ENCODE peak calls at places on chromosome 7, in eight cellular contexts. One of them, this sample, is unnamed.

GRCh38 chr7:101565601-101566209 is 63.4 kb downstream of the MYL10 start:
- DNase-seq in midbrain: no peak
- DNase-seq in GM12865: no peak
- DNase-seq in NCI-H460: no peak
- DNase-seq in effector memory CD8-positive, alpha-beta T cell: no peak
- DNase-seq in brain microvascular endothelial cell: no peak
- DNase-seq in uterus: peak; percentile 5
- DNase-seq in nephron progenitor cell: no peak
- DNase-seq in this sample: peak; percentile 70

GRCh38 chr7:86431761-86432160 is 211.9 kb upstream of the GRM3 start:
- DNase-seq in midbrain: no peak
- DNase-seq in GM12865: no peak
- DNase-seq in NCI-H460: no peak
- DNase-seq in effector memory CD8-positive, alpha-beta T cell: no peak
- DNase-seq in brain microvascular endothelial cell: no peak
- DNase-seq in uterus: no peak
- DNase-seq in nephron progenitor cell: no peak
- DNase-seq in this sample: no peak

GRCh38 chr7:140571537-140572122 is 69.0 kb downstream of the DENND2A start:
- DNase-seq in midbrain: no peak
- DNase-seq in GM12865: no peak
- DNase-seq in NCI-H460: no peak
- DNase-seq in effector memory CD8-positive, alpha-beta T cell: no peak
- DNase-seq in brain microvascular endothelial cell: no peak
- DNase-seq in uterus: no peak
- DNase-seq in nephron progenitor cell: no peak
- DNase-seq in this sample: no peak

GRCh38 chr7:136957391-136957790 is 88.9 kb downstream of the CHRM2 start:
- DNase-seq in midbrain: no peak
- DNase-seq in GM12865: no peak
- DNase-seq in NCI-H460: no peak
- DNase-seq in effector memory CD8-positive, alpha-beta T cell: no peak
- DNase-seq in brain microvascular endothelial cell: peak; percentile 20
- DNase-seq in uterus: no peak
- DNase-seq in nephron progenitor cell: no peak
- DNase-seq in this sample: no peak

GRCh38 chr7:42461537-42461936 is 224.5 kb upstream of the GLI3 start:
- DNase-seq in midbrain: no peak
- DNase-seq in GM12865: no peak
- DNase-seq in NCI-H460: no peak
- DNase-seq in effector memory CD8-positive, alpha-beta T cell: no peak
- DNase-seq in brain microvascular endothelial cell: no peak
- DNase-seq in uterus: no peak
- DNase-seq in nephron progenitor cell: no peak
- DNase-seq in this sample: no peak

GRCh38 chr7:106752345-106752744 is 91.4 kb upstream of the CCDC71L start:
- DNase-seq in midbrain: no peak
- DNase-seq in GM12865: no peak
- DNase-seq in NCI-H460: no peak
- DNase-seq in effector memory CD8-positive, alpha-beta T cell: no peak
- DNase-seq in brain microvascular endothelial cell: no peak
- DNase-seq in uterus: no peak
- DNase-seq in nephron progenitor cell: no peak
- DNase-seq in this sample: no peak

GRCh38 chr7:115475774-115476407 is 554.0 kb downstream of the MDFIC start:
- DNase-seq in midbrain: no peak
- DNase-seq in GM12865: peak; percentile 33
- DNase-seq in NCI-H460: no peak
- DNase-seq in effector memory CD8-positive, alpha-beta T cell: no peak
- DNase-seq in brain microvascular endothelial cell: no peak
- DNase-seq in uterus: no peak
- DNase-seq in nephron progenitor cell: peak; percentile 13
- DNase-seq in this sample: no peak

GRCh38 chr7:94856643-94857042 is 50.8 kb upstream of the PPP1R9A start:
- DNase-seq in midbrain: no peak
- DNase-seq in GM12865: no peak
- DNase-seq in NCI-H460: no peak
- DNase-seq in effector memory CD8-positive, alpha-beta T cell: no peak
- DNase-seq in brain microvascular endothelial cell: no peak
- DNase-seq in uterus: no peak
- DNase-seq in nephron progenitor cell: no peak
- DNase-seq in this sample: no peak

GRCh38 chr7:351681-352480 is 61.9 kb downstream of the FOXL3 start:
- DNase-seq in midbrain: no peak
- DNase-seq in GM12865: no peak
- DNase-seq in NCI-H460: no peak
- DNase-seq in effector memory CD8-positive, alpha-beta T cell: peak; percentile 17
- DNase-seq in brain microvascular endothelial cell: no peak
- DNase-seq in uterus: no peak
- DNase-seq in nephron progenitor cell: no peak
- DNase-seq in this sample: no peak

GRCh38 chr7:107564553-107565298 is 955 bp downstream of the DUS4L start:
- DNase-seq in midbrain: no peak
- DNase-seq in GM12865: no peak
- DNase-seq in NCI-H460: peak; percentile 21
- DNase-seq in effector memory CD8-positive, alpha-beta T cell: no peak
- DNase-seq in brain microvascular endothelial cell: peak; percentile 18
- DNase-seq in uterus: no peak
- DNase-seq in nephron progenitor cell: no peak
- DNase-seq in this sample: no peak

GRCh38 chr7:100827330-100828226 is at the start of gene EPHB4:
- DNase-seq in midbrain: no peak
- DNase-seq in GM12865: no peak
- DNase-seq in NCI-H460: peak; percentile 73
- DNase-seq in effector memory CD8-positive, alpha-beta T cell: no peak
- DNase-seq in brain microvascular endothelial cell: peak; percentile 65
- DNase-seq in uterus: peak; percentile 95
- DNase-seq in nephron progenitor cell: peak; percentile 91
- DNase-seq in this sample: peak; percentile 58

GRCh38 chr7:149471289-149471953 is 10.6 kb upstream of the ZNF777 start:
- DNase-seq in midbrain: no peak
- DNase-seq in GM12865: no peak
- DNase-seq in NCI-H460: no peak
- DNase-seq in effector memory CD8-positive, alpha-beta T cell: no peak
- DNase-seq in brain microvascular endothelial cell: no peak
- DNase-seq in uterus: no peak
- DNase-seq in nephron progenitor cell: no peak
- DNase-seq in this sample: no peak

GRCh38 chr7:122306320-122307227 is 2.0 kb upstream of the FEZF1 start:
- DNase-seq in midbrain: no peak
- DNase-seq in GM12865: no peak
- DNase-seq in NCI-H460: no peak
- DNase-seq in effector memory CD8-positive, alpha-beta T cell: no peak
- DNase-seq in brain microvascular endothelial cell: no peak
- DNase-seq in uterus: no peak
- DNase-seq in nephron progenitor cell: no peak
- DNase-seq in this sample: no peak

GRCh38 chr7:2639994-2640830 is 8.4 kb downstream of the TTYH3 start:
- DNase-seq in midbrain: no peak
- DNase-seq in GM12865: no peak
- DNase-seq in NCI-H460: no peak
- DNase-seq in effector memory CD8-positive, alpha-beta T cell: no peak
- DNase-seq in brain microvascular endothelial cell: no peak
- DNase-seq in uterus: peak; percentile 26
- DNase-seq in nephron progenitor cell: no peak
- DNase-seq in this sample: no peak

GRCh38 chr7:78769551-78770101 is 683.8 kb downstream of the MAGI2 start:
- DNase-seq in midbrain: peak; percentile 53
- DNase-seq in GM12865: peak; percentile 55
- DNase-seq in NCI-H460: no peak
- DNase-seq in effector memory CD8-positive, alpha-beta T cell: no peak
- DNase-seq in brain microvascular endothelial cell: no peak
- DNase-seq in uterus: no peak
- DNase-seq in nephron progenitor cell: no peak
- DNase-seq in this sample: no peak

GRCh38 chr7:7920481-7920880 is 48.1 kb upstream of the GLCCI1 start:
- DNase-seq in midbrain: no peak
- DNase-seq in GM12865: peak; percentile 86
- DNase-seq in NCI-H460: no peak
- DNase-seq in effector memory CD8-positive, alpha-beta T cell: no peak
- DNase-seq in brain microvascular endothelial cell: no peak
- DNase-seq in uterus: no peak
- DNase-seq in nephron progenitor cell: no peak
- DNase-seq in this sample: no peak

GRCh38 chr7:132066776-132067175 is 509.5 kb downstream of the PLXNA4 start:
- DNase-seq in midbrain: peak; percentile 52
- DNase-seq in GM12865: no peak
- DNase-seq in NCI-H460: no peak
- DNase-seq in effector memory CD8-positive, alpha-beta T cell: no peak
- DNase-seq in brain microvascular endothelial cell: peak; percentile 43
- DNase-seq in uterus: peak; percentile 52
- DNase-seq in nephron progenitor cell: no peak
- DNase-seq in this sample: peak; percentile 84

GRCh38 chr7:139733751-139734150 is 44.0 kb downstream of the HIPK2 start:
- DNase-seq in midbrain: no peak
- DNase-seq in GM12865: no peak
- DNase-seq in NCI-H460: no peak
- DNase-seq in effector memory CD8-positive, alpha-beta T cell: no peak
- DNase-seq in brain microvascular endothelial cell: no peak
- DNase-seq in uterus: no peak
- DNase-seq in nephron progenitor cell: no peak
- DNase-seq in this sample: peak; percentile 34

GRCh38 chr7:70720191-70720873 is 411.6 kb upstream of the GALNT17 start:
- DNase-seq in midbrain: no peak
- DNase-seq in GM12865: peak; percentile 29
- DNase-seq in NCI-H460: no peak
- DNase-seq in effector memory CD8-positive, alpha-beta T cell: no peak
- DNase-seq in brain microvascular endothelial cell: no peak
- DNase-seq in uterus: no peak
- DNase-seq in nephron progenitor cell: no peak
- DNase-seq in this sample: no peak

GRCh38 chr7:105245398-105246099 is 143.2 kb downstream of the SRPK2 start:
- DNase-seq in midbrain: no peak
- DNase-seq in GM12865: no peak
- DNase-seq in NCI-H460: no peak
- DNase-seq in effector memory CD8-positive, alpha-beta T cell: no peak
- DNase-seq in brain microvascular endothelial cell: no peak
- DNase-seq in uterus: no peak
- DNase-seq in nephron progenitor cell: no peak
- DNase-seq in this sample: no peak

GRCh38 chr7:13442226-13442625 is 547.2 kb downstream of the ETV1 start:
- DNase-seq in midbrain: no peak
- DNase-seq in GM12865: no peak
- DNase-seq in NCI-H460: no peak
- DNase-seq in effector memory CD8-positive, alpha-beta T cell: no peak
- DNase-seq in brain microvascular endothelial cell: no peak
- DNase-seq in uterus: no peak
- DNase-seq in nephron progenitor cell: no peak
- DNase-seq in this sample: no peak

GRCh38 chr7:31075006-31075405 is 22.9 kb downstream of the ADCYAP1R1 start:
- DNase-seq in midbrain: no peak
- DNase-seq in GM12865: no peak
- DNase-seq in NCI-H460: no peak
- DNase-seq in effector memory CD8-positive, alpha-beta T cell: no peak
- DNase-seq in brain microvascular endothelial cell: no peak
- DNase-seq in uterus: no peak
- DNase-seq in nephron progenitor cell: no peak
- DNase-seq in this sample: no peak

GRCh38 chr7:45192546-45193177 is 35.1 kb downstream of the RAMP3 start:
- DNase-seq in midbrain: no peak
- DNase-seq in GM12865: peak; percentile 18
- DNase-seq in NCI-H460: no peak
- DNase-seq in effector memory CD8-positive, alpha-beta T cell: no peak
- DNase-seq in brain microvascular endothelial cell: no peak
- DNase-seq in uterus: no peak
- DNase-seq in nephron progenitor cell: no peak
- DNase-seq in this sample: no peak

GRCh38 chr7:148987010-148987750 is 41.1 kb downstream of the PDIA4 start:
- DNase-seq in midbrain: peak; percentile 87
- DNase-seq in GM12865: peak; percentile 96
- DNase-seq in NCI-H460: peak; percentile 89
- DNase-seq in effector memory CD8-positive, alpha-beta T cell: peak; percentile 78
- DNase-seq in brain microvascular endothelial cell: peak; percentile 81
- DNase-seq in uterus: peak; percentile 90
- DNase-seq in nephron progenitor cell: peak; percentile 77
- DNase-seq in this sample: peak; percentile 84

GRCh38 chr7:124747072-124747471 is 18.5 kb downstream of the GPR37 start:
- DNase-seq in midbrain: no peak
- DNase-seq in GM12865: no peak
- DNase-seq in NCI-H460: no peak
- DNase-seq in effector memory CD8-positive, alpha-beta T cell: no peak
- DNase-seq in brain microvascular endothelial cell: no peak
- DNase-seq in uterus: no peak
- DNase-seq in nephron progenitor cell: no peak
- DNase-seq in this sample: no peak

GRCh38 chr7:7816084-7816483 is 97.7 kb upstream of the RPA3 start:
- DNase-seq in midbrain: no peak
- DNase-seq in GM12865: peak; percentile 85
- DNase-seq in NCI-H460: no peak
- DNase-seq in effector memory CD8-positive, alpha-beta T cell: peak; percentile 11
- DNase-seq in brain microvascular endothelial cell: no peak
- DNase-seq in uterus: no peak
- DNase-seq in nephron progenitor cell: no peak
- DNase-seq in this sample: no peak

GRCh38 chr7:155843426-155844018 is 31.3 kb upstream of the SHH start:
- DNase-seq in midbrain: no peak
- DNase-seq in GM12865: no peak
- DNase-seq in NCI-H460: no peak
- DNase-seq in effector memory CD8-positive, alpha-beta T cell: no peak
- DNase-seq in brain microvascular endothelial cell: no peak
- DNase-seq in uterus: no peak
- DNase-seq in nephron progenitor cell: no peak
- DNase-seq in this sample: no peak

GRCh38 chr7:157977717-157978470 is 609.7 kb downstream of the PTPRN2 start:
- DNase-seq in midbrain: no peak
- DNase-seq in GM12865: no peak
- DNase-seq in NCI-H460: no peak
- DNase-seq in effector memory CD8-positive, alpha-beta T cell: no peak
- DNase-seq in brain microvascular endothelial cell: no peak
- DNase-seq in uterus: no peak
- DNase-seq in nephron progenitor cell: no peak
- DNase-seq in this sample: no peak

This sample was measured in lower leg skin.